ENCODE peak calls at places on chromosomes 13 and 19, in five cellular contexts. O, Q, G, D and E are unnamed samples.

GRCh38 chr19:4713384-4713951 is 10.2 kb downstream of the DPP9 start:
- DNase-seq in O (no peak), Q (peak), G (no peak), D (peak), E (no peak)

GRCh38 chr19:16326401-16327130 is 1.9 kb downstream of the KLF2 start:
- DNase-seq in O (no peak), Q (no peak), G (no peak), D (no peak), E (no peak)

GRCh38 chr19:28468701-28469459 is 744.1 kb downstream of the UQCRFS1 start:
- DNase-seq in O (no peak), Q (peak), G (peak), D (peak), E (no peak)

GRCh38 chr19:5823579-5824281 is 15.8 kb downstream of the FUT6 start:
- DNase-seq in O (no peak), Q (no peak), G (no peak), D (no peak), E (no peak)

GRCh38 chr19:37905936-37906867 is at the start of gene WDR87:
- DNase-seq in O (peak), Q (no peak), G (peak), D (no peak), E (no peak)

GRCh38 chr19:16289594-16289993 is 35.0 kb upstream of the KLF2 start:
- DNase-seq in O (no peak), Q (no peak), G (no peak), D (no peak), E (no peak)

GRCh38 chr13:97506511-97506910 is 72.5 kb downstream of the RAP2A start:
- DNase-seq in O (no peak), Q (peak), G (no peak), D (peak), E (peak)

GRCh38 chr19:16429066-16429758 is 42.6 kb downstream of the EPS15L1 start:
- DNase-seq in O (peak), Q (no peak), G (peak), D (no peak), E (peak)

GRCh38 chr13:43377149-43377548 is 353.8 kb downstream of the DNAJC15 start:
- DNase-seq in O (peak), Q (peak), G (no peak), D (peak), E (no peak)

GRCh38 chr13:43991773-43992201 is 112.1 kb downstream of the LACC1 start:
- DNase-seq in O (no peak), Q (no peak), G (no peak), D (no peak), E (no peak)

GRCh38 chr19:39097721-39098120 is 13.6 kb downstream of the ACP7 start:
- DNase-seq in O (no peak), Q (no peak), G (no peak), D (no peak), E (no peak)

GRCh38 chr13:106865706-106866288 is 297.9 kb upstream of the ARGLU1 start:
- DNase-seq in O (no peak), Q (no peak), G (no peak), D (no peak), E (no peak)

GRCh38 chr13:98293103-98293502 is 116.0 kb upstream of the RNF113B start:
- DNase-seq in O (no peak), Q (no peak), G (peak), D (no peak), E (no peak)

GRCh38 chr13:44903596-44903995 is 85.7 kb downstream of the NUFIP1 start:
- DNase-seq in O (no peak), Q (peak), G (no peak), D (peak), E (peak)

GRCh38 chr19:52248256-52248655 is 21.1 kb upstream of the ZNF766 start:
- DNase-seq in O (no peak), Q (peak), G (no peak), D (peak), E (no peak)

GRCh38 chr19:44792286-44792685 is 14.6 kb downstream of the CBLC start:
- DNase-seq in O (no peak), Q (no peak), G (no peak), D (no peak), E (no peak)